ENCODE peak calls at places on chromosomes 16 and 17, in five cellular contexts. One of them, this sample, is unnamed.

GRCh38 chr17:8029121-8029520 is 9.7 kb upstream of the ALOX15B start:
- DNase-seq in omental fat pad: no peak
- DNase-seq in AG10803: peak
- DNase-seq in HL-60: no peak
- DNase-seq in A549: no peak
- DNase-seq in this sample: no peak

GRCh38 chr17:79606487-79606886 is 4.4 kb downstream of the RBFOX3 start:
- DNase-seq in AG10803: no peak
- DNase-seq in HL-60: no peak
- DNase-seq in A549: no peak
- DNase-seq in omental fat pad: no peak
- DNase-seq in this sample: no peak

GRCh38 chr17:80771612-80772005 is 220.0 kb upstream of the CHMP6 start:
- DNase-seq in A549: no peak
- DNase-seq in omental fat pad: no peak
- DNase-seq in HL-60: no peak
- DNase-seq in AG10803: no peak
- DNase-seq in this sample: no peak

GRCh38 chr17:48012151-48012520 is 25.5 kb downstream of the COPZ2 start:
- DNase-seq in A549: no peak
- DNase-seq in omental fat pad: no peak
- DNase-seq in AG10803: peak
- DNase-seq in HL-60: peak
- DNase-seq in this sample: no peak

GRCh38 chr17:48873212-48873611 is 19.4 kb upstream of the ATP5MC1 start:
- DNase-seq in AG10803: no peak
- DNase-seq in omental fat pad: no peak
- DNase-seq in A549: no peak
- DNase-seq in HL-60: no peak
- DNase-seq in this sample: no peak

GRCh38 chr17:41579484-41580243 is 7.0 kb downstream of the KRT14 start:
- DNase-seq in A549: peak
- DNase-seq in AG10803: peak
- DNase-seq in HL-60: peak
- DNase-seq in omental fat pad: peak
- DNase-seq in this sample: no peak

GRCh38 chr17:64413505-64413904 is 22.8 kb upstream of the PECAM1 start:
- DNase-seq in HL-60: no peak
- DNase-seq in AG10803: no peak
- DNase-seq in omental fat pad: no peak
- DNase-seq in A549: no peak
- DNase-seq in this sample: no peak

GRCh38 chr16:70151391-70151790 is 22.2 kb upstream of the CLEC18C start:
- DNase-seq in omental fat pad: no peak
- DNase-seq in HL-60: no peak
- DNase-seq in AG10803: no peak
- DNase-seq in A549: peak
- DNase-seq in this sample: no peak

GRCh38 chr17:6913608-6914443 is 82.0 kb upstream of the ALOX12 start:
- DNase-seq in A549: peak
- DNase-seq in AG10803: peak
- DNase-seq in HL-60: peak
- DNase-seq in omental fat pad: peak
- DNase-seq in this sample: no peak

GRCh38 chr17:30920282-30920681 is 1.5 kb upstream of the ADAP2 start:
- DNase-seq in HL-60: no peak
- DNase-seq in A549: peak
- DNase-seq in omental fat pad: no peak
- DNase-seq in AG10803: no peak
- DNase-seq in this sample: no peak

DNA sequence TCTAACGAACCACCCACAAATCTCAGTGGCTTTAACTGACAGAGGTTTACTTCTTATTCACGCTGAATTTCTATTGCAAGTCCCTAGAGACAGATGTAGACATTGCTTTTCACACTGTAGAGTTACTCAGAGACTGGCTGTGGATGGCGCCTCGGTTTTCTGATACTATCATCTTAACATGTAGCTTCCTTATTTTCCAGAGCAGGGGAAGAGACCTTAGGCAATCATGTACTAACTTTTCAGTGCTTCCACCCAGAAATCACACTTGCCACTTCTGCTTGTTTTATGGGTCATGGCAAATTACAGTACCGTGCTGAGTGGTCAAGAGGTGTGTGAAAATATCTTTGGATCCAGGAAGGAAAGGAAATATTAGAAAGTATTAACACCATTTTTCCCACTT is 65.4 kb downstream of the MAF start:
- DNase-seq in omental fat pad: no peak
- DNase-seq in A549: no peak
- DNase-seq in AG10803: no peak
- DNase-seq in HL-60: no peak
- DNase-seq in this sample: no peak
- TF ChIP-seq CTCF in omental fat pad: no peak
- TF ChIP-seq CTCF in A549: no peak
- TF ChIP-seq CTCF in AG10803: no peak
- TF ChIP-seq CTCF in HL-60: no peak
- TF ChIP-seq CTCF in this sample: no peak

GRCh38 chr17:67995568-67996191 is 589 bp downstream of the C17orf58 start:
- DNase-seq in HL-60: no peak
- DNase-seq in omental fat pad: no peak
- DNase-seq in A549: peak
- DNase-seq in AG10803: no peak
- DNase-seq in this sample: no peak

GRCh38 chr17:67994827-67995567 is 1.3 kb downstream of the C17orf58 start:
- DNase-seq in AG10803: peak
- DNase-seq in omental fat pad: no peak
- DNase-seq in HL-60: no peak
- DNase-seq in A549: peak
- DNase-seq in this sample: peak

GRCh38 chr17:67992541-67993152 is 3.6 kb downstream of the C17orf58 start:
- DNase-seq in AG10803: no peak
- DNase-seq in HL-60: no peak
- DNase-seq in omental fat pad: no peak
- DNase-seq in A549: no peak
- DNase-seq in this sample: no peak

GRCh38 chr17:67993153-67993997 is 2.9 kb downstream of the C17orf58 start:
- DNase-seq in HL-60: peak
- DNase-seq in AG10803: peak
- DNase-seq in A549: peak
- DNase-seq in omental fat pad: peak
- DNase-seq in this sample: no peak

GRCh38 chr17:67993998-67994361 is 2.3 kb downstream of the C17orf58 start:
- DNase-seq in A549: peak
- DNase-seq in HL-60: no peak
- DNase-seq in AG10803: no peak
- DNase-seq in omental fat pad: no peak
- DNase-seq in this sample: no peak
- TF ChIP-seq CTCF in A549: no peak
- TF ChIP-seq CTCF in HL-60: no peak
- TF ChIP-seq CTCF in AG10803: no peak
- TF ChIP-seq CTCF in omental fat pad: no peak
- TF ChIP-seq CTCF in this sample: no peak

GRCh38 chr17:21061971-21062526 is 19.2 kb upstream of the USP22 start:
- DNase-seq in HL-60: no peak
- DNase-seq in AG10803: no peak
- DNase-seq in omental fat pad: no peak
- DNase-seq in A549: no peak
- DNase-seq in this sample: no peak

GRCh38 chr17:21061158-21061835 is 18.5 kb upstream of the USP22 start:
- DNase-seq in AG10803: no peak
- DNase-seq in omental fat pad: no peak
- DNase-seq in A549: no peak
- DNase-seq in HL-60: no peak
- DNase-seq in this sample: no peak

GRCh38 chr17:21059761-21060160 is 16.9 kb upstream of the USP22 start:
- DNase-seq in omental fat pad: no peak
- DNase-seq in A549: no peak
- DNase-seq in AG10803: no peak
- DNase-seq in HL-60: no peak
- DNase-seq in this sample: no peak

DNA sequence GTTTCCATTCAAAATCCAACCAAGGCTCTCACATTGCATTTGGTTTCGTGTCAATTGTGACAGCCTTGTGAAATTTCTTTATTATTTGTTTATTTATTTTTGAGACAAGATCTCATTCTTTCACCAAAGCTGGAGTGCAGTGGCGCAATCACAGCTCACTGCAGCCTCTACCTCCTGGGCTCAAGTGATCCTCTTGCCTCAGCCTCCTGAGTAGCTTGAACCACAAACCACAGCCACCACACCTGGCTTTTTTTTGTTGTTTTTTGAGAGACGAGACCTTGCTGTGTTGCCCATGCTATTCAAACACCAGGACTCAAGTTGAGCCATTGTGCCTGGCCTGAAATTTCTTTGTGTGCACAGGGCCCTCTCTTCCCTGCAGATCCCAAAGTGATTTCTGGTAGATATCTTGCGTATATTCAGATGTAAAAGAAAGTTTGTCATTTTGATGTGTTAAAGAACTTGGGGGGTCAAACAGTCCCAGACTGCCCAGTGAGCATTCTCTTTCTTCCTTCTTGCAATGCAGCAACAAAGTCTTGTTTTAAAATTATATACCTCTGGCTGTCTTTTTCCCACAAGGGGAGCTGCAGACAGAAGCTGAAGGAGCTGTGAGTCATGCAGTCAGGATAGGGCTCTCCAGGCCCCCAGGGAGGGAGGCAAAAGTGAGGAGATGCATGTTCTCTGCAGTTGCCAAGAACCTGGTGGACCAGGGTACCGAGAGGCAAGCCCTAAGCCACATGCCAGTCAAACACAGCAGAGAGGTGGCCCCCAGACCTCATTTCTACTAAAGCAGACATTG is 15.5 kb upstream of the USP22 start:
- DNase-seq in A549: no peak
- DNase-seq in omental fat pad: no peak
- DNase-seq in AG10803: peak
- DNase-seq in HL-60: no peak
- DNase-seq in this sample: no peak
- TF ChIP-seq CTCF in A549: no peak
- TF ChIP-seq CTCF in omental fat pad: no peak
- TF ChIP-seq CTCF in AG10803: peak
- TF ChIP-seq CTCF in HL-60: no peak
- TF ChIP-seq CTCF in this sample: peak

DNA sequence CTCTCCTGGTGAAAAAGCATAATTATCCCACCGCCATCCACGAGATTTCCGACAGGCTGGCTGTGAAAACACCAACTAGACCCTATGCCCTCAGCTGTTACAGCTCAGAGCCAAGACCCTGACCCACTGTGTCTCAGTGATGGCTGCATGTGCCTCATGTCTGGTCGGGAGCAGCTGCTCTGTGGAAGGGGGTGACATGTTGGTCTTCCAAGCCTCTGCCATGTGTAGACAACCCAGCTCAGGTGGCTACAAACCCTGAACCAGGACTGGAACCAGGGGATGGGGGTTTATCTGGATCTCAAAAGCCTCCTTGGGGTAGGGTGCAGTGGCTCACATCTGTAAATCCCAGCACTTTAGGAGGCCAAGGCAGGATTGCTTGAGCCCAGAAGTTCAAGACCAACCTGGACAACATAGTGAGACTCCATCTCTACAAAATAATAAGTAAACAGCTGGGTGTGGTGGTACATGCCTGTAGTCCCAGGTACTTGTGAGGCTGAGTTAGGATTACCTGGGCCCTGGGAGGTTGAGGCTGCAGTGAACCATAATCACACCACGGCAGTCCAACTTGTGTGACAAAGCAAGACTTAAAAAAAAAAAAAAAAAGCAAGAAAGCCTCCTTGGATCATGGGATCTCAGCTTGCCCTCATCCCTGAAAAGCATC is 220.3 kb downstream of the CPPED1 start:
- DNase-seq in AG10803: no peak
- DNase-seq in omental fat pad: no peak
- DNase-seq in A549: no peak
- DNase-seq in HL-60: no peak
- DNase-seq in this sample: no peak
- TF ChIP-seq CTCF in AG10803: no peak
- TF ChIP-seq CTCF in omental fat pad: no peak
- TF ChIP-seq CTCF in A549: no peak
- TF ChIP-seq CTCF in HL-60: no peak
- TF ChIP-seq CTCF in this sample: no peak

GRCh38 chr17:16304832-16305231 is 48.4 kb downstream of the CENPV start:
- DNase-seq in AG10803: peak
- DNase-seq in omental fat pad: no peak
- DNase-seq in A549: no peak
- DNase-seq in HL-60: peak
- DNase-seq in this sample: no peak
- TF ChIP-seq CTCF in AG10803: peak
- TF ChIP-seq CTCF in omental fat pad: no peak
- TF ChIP-seq CTCF in A549: peak
- TF ChIP-seq CTCF in HL-60: peak
- TF ChIP-seq CTCF in this sample: peak

DNA sequence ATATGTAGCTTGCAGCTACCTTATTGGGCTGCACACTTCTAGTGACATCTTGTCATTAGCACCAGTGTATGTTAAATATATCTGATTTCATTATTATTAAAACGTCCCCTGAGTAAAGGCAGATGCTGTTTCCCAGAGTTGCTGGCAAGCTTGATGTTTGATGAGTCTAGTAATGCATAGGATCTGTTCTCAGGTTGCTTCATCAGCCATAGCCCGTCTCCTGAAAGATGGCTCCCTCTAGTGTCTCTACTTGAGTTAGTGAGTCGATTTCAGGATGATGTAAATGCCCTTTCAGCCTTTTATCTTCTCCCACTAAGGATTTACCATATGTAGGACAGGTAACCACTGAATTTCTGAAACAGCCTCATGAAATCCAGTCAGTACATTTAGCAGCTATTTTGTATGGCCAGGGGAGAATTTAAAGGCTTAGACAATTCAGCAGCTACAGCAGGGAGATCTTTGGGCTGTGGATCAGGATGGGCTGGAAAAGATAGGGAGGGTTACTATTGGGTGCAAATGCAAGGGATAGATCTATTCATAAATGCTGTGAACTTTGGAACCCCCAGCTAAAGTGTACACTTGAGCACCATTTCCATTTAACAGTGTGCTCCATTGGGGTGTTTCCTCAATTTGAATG is 376.3 kb downstream of the CNTNAP4 start:
- DNase-seq in AG10803: peak
- DNase-seq in A549: peak
- DNase-seq in omental fat pad: no peak
- DNase-seq in HL-60: peak
- DNase-seq in this sample: peak
- TF ChIP-seq CTCF in AG10803: peak
- TF ChIP-seq CTCF in A549: peak
- TF ChIP-seq CTCF in omental fat pad: no peak
- TF ChIP-seq CTCF in HL-60: peak
- TF ChIP-seq CTCF in this sample: peak

DNA sequence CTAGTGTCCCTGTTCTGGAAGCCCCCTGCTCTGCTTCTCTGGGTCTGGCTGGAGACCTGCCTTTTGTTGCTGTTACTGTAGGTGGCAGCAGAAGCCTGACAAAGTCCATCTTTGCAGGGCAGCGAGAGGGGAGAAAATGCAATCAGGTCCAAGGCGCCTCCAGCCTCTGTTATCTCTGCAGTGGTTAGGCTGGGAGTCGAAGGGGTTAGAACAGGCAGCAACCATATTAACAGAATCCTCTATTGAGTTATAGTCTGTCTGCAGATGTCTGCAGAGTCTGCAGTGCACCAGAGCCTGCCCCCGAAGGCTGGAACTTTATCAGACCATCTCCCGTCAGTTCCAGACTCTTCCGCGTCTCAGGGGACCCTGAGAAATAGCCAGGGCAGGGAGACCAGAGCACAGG is 404.9 kb upstream of the EEF2KMT start:
- DNase-seq in A549: peak
- DNase-seq in omental fat pad: no peak
- DNase-seq in AG10803: no peak
- DNase-seq in HL-60: peak
- DNase-seq in this sample: no peak
- TF ChIP-seq CTCF in A549: peak
- TF ChIP-seq CTCF in omental fat pad: no peak
- TF ChIP-seq CTCF in AG10803: no peak
- TF ChIP-seq CTCF in HL-60: no peak
- TF ChIP-seq CTCF in this sample: no peak

This sample was measured in AG04449.